ENCODE peak calls at places on chromosomes 6 and 20, in seven cellular contexts. Y is HCT116, H is H1, O is HepG2, E is K562, P is GM23338, C is GM12878. Z is an unnamed sample.

GRCh38 chr6:112362827-112363565 is 15.9 kb downstream of the RFPL4B start:
- DNase-seq in Y (no peak), H (no peak), O (no peak), E (no peak), P (no peak), C (no peak), Z (no peak)

GRCh38 chr20:37295595-37295994 is 6.1 kb downstream of the MANBAL start:
- DNase-seq in Y (no peak), H (no peak), O (no peak), E (no peak), P (peak; percentile 35), C (no peak), Z (no peak)

GRCh38 chr6:41191569-41191968 is 9.4 kb downstream of the TREML2 start:
- DNase-seq in Y (peak; percentile 12), H (no peak), O (no peak), E (peak; percentile 76), P (peak; percentile 85), C (no peak), Z (no peak)

GRCh38 chr20:49237531-49237930 is 18.3 kb downstream of the DDX27 start:
- DNase-seq in Y (no peak), H (no peak), O (no peak), E (no peak), P (no peak), C (no peak), Z (no peak)

GRCh38 chr6:36347635-36348034 is 10.9 kb upstream of the BNIP5 start:
- DNase-seq in Y (no peak), H (no peak), O (no peak), E (peak; percentile 89), P (no peak), C (no peak), Z (no peak)

GRCh38 chr6:157867155-157867559 is 44.1 kb downstream of the SNX9 start:
- DNase-seq in Y (no peak), H (no peak), O (no peak), E (peak; percentile 63), P (no peak), C (no peak), Z (no peak)

GRCh38 chr20:53332022-53332824 is 261.4 kb downstream of the ZNF217 start:
- DNase-seq in Y (no peak), H (no peak), O (no peak), E (no peak), P (no peak), C (no peak), Z (no peak)

GRCh38 chr6:30646450-30647038 is 389 bp upstream of the C6orf136 start:
- DNase-seq in Y (no peak), H (peak; percentile 75), O (no peak), E (peak; percentile 60), P (peak; percentile 93), C (no peak), Z (peak; percentile 71)

GRCh38 chr6:107061125-107062020 is 33.4 kb downstream of the MTRES1 start:
- DNase-seq in Y (no peak), H (peak; percentile 53), O (peak; percentile 11), E (no peak), P (peak; percentile 80), C (peak; percentile 45), Z (no peak)

GRCh38 chr6:165872311-165872710 is 209.3 kb upstream of the PDE10A start:
- DNase-seq in Y (no peak), H (no peak), O (no peak), E (no peak), P (no peak), C (no peak), Z (no peak)

GRCh38 chr6:140915001-140915950 is 1217.4 kb upstream of the GJE1 start:
- DNase-seq in Y (no peak), H (no peak), O (no peak), E (no peak), P (no peak), C (no peak), Z (no peak)

GRCh38 chr6:90458353-90459224 is 128.3 kb downstream of the MAP3K7 start:
- DNase-seq in Y (no peak), H (no peak), O (no peak), E (peak; percentile 78), P (no peak), C (no peak), Z (no peak)

GRCh38 chr6:143536461-143536865 is 24.9 kb upstream of the FUCA2 start:
- DNase-seq in Y (no peak), H (no peak), O (no peak), E (no peak), P (peak; percentile 56), C (no peak), Z (no peak)

GRCh38 chr20:38805958-38806854 is 709 bp downstream of the PPP1R16B start:
- DNase-seq in Y (no peak), H (no peak), O (no peak), E (peak; percentile 60), P (peak; percentile 63), C (no peak), Z (no peak)

GRCh38 chr20:46118481-46119020 is 437 bp downstream of the CD40 start:
- DNase-seq in Y (no peak), H (no peak), O (no peak), E (no peak), P (peak; percentile 81), C (no peak), Z (no peak)

GRCh38 chr20:19950042-19950441 is 67.1 kb upstream of the NAA20 start:
- DNase-seq in Y (no peak), H (no peak), O (no peak), E (no peak), P (no peak), C (no peak), Z (no peak)

GRCh38 chr6:40342674-40343230 is 244.4 kb downstream of the LRFN2 start:
- DNase-seq in Y (no peak), H (no peak), O (no peak), E (no peak), P (no peak), C (no peak), Z (no peak)

GRCh38 chr6:67160820-67161219 is 1453.8 kb upstream of the EYS start:
- DNase-seq in Y (no peak), H (no peak), O (no peak), E (no peak), P (no peak), C (no peak), Z (no peak)

GRCh38 chr20:62728028-62728780 is 19.6 kb downstream of the NTSR1 start:
- DNase-seq in Y (no peak), H (no peak), O (no peak), E (peak; percentile 47), P (no peak), C (no peak), Z (no peak)
- TF ChIP-seq EZH2 in Y (no peak), H (no peak), O (no peak), E (no peak), P (no peak), C (no peak), Z (no peak)

GRCh38 chr20:11266571-11266970 is 592.8 kb upstream of the JAG1 start:
- DNase-seq in Y (no peak), H (no peak), O (no peak), E (no peak), P (no peak), C (no peak), Z (no peak)

GRCh38 chr20:11270566-11270965 is 596.8 kb upstream of the JAG1 start:
- DNase-seq in Y (no peak), H (no peak), O (no peak), E (no peak), P (peak; percentile 20), C (no peak), Z (no peak)

GRCh38 chr20:11271319-11271718 is 597.5 kb upstream of the JAG1 start:
- DNase-seq in Y (no peak), H (peak; percentile 23), O (peak; percentile 30), E (no peak), P (peak; percentile 84), C (no peak), Z (no peak)

GRCh38 chr20:11267762-11268335 is 594.0 kb upstream of the JAG1 start:
- DNase-seq in Y (no peak), H (no peak), O (no peak), E (no peak), P (no peak), C (no peak), Z (no peak)

GRCh38 chr20:11267131-11267761 is 593.4 kb upstream of the JAG1 start:
- DNase-seq in Y (peak; percentile 79), H (peak; percentile 25), O (peak; percentile 79), E (peak; percentile 6), P (peak; percentile 46), C (peak; percentile 79), Z (no peak)
- TF ChIP-seq POLR2AphosphoS5 in Y (peak; percentile 48), H (no peak), O (no peak), E (no peak), P (no peak), C (no peak), Z (no peak)

GRCh38 chr6:1135726-1136414 is 176.0 kb upstream of the FOXQ1 start:
- DNase-seq in Y (no peak), H (no peak), O (no peak), E (no peak), P (no peak), C (no peak), Z (no peak)
- H3K4me3 ChIP-seq in Y (no peak overlapping the region), H (no peak overlapping the region), O (no peak overlapping the region), E (no peak overlapping the region), P (no peak overlapping the region), C (no peak overlapping the region), Z (no peak overlapping the region)

DNA sequence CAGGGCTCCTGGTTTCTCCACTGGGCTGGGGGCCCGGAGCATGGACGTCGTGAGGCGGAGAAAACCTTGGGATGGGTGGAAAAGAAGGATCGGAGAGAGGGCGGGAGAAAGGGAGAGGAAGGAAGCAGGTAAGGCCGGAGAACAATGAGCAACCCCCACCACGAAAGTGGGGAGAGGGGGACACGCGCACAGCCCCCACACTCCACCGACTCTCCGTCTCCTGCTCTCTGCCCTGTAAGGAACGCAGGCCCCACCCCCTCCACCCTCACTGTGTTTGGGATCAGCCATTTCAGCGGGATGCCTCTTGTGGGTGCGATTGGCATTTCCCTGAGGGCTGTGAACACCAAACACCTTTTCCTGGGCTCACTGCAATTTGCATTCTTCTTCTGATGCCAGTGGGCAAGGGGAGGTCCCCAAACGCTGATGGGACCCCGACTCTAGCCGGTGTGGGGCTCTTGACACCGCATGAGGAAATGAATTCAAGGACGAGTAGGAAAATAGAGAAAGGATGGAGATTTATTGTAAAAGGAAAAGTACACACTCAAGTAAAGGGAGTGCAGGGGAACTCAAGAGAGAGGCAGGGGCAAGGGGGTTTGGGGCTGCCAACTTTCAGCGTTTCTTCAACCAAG is 13.0 kb upstream of the RAET1L start:
- DNase-seq in Y (no peak), H (no peak), O (no peak), E (no peak), P (peak; percentile 63), C (no peak), Z (no peak)
- TF ChIP-seq EZH2 in Y (no peak), H (peak; percentile 79), O (no peak), E (no peak), P (peak; percentile 30), C (no peak), Z (no peak)

Z was measured in SK-N-MC.